ENCODE peak calls at places on chromosomes 12 and 14, in ten cellular contexts. A, L, P, U, W, B, T, E, J and G are unnamed samples.

GRCh38 chr12:131856366-131857097 is 28.3 kb downstream of the MMP17 start:
- DNase-seq in A (no peak), L (no peak), P (no peak), U (no peak), W (no peak), B (no peak), T (no peak), E (no peak), J (no peak), G (no peak)

GRCh38 chr12:127811988-127812387 is 455.0 kb upstream of the TMEM132C start:
- DNase-seq in A (no peak), L (no peak), P (peak), U (no peak), W (no peak), B (peak), T (no peak), E (no peak), J (no peak), G (no peak)

GRCh38 chr14:101128478-101129450 is 225.2 kb upstream of the RTL1 start:
- DNase-seq in A (peak), L (no peak), P (no peak), U (no peak), W (peak), B (no peak), T (peak), E (no peak), J (no peak), G (no peak)

GRCh38 chr14:64253672-64254071 is 40.5 kb downstream of the ESR2 start:
- DNase-seq in A (no peak), L (peak), P (no peak), U (peak), W (no peak), B (no peak), T (no peak), E (peak), J (no peak), G (no peak)

GRCh38 chr14:73383356-73383755 is 75.0 kb downstream of the NUMB start:
- DNase-seq in A (no peak), L (no peak), P (no peak), U (no peak), W (no peak), B (no peak), T (no peak), E (no peak), J (no peak), G (no peak)

GRCh38 chr12:111287125-111287900 is 81.6 kb downstream of the PHETA1 start:
- DNase-seq in A (no peak), L (no peak), P (no peak), U (no peak), W (no peak), B (no peak), T (no peak), E (no peak), J (no peak), G (no peak)

GRCh38 chr12:116199160-116199559 is 78.3 kb downstream of the MED13L start:
- DNase-seq in A (no peak), L (no peak), P (no peak), U (peak), W (no peak), B (no peak), T (no peak), E (no peak), J (no peak), G (no peak)

GRCh38 chr14:53536446-53536845 is 383.3 kb upstream of the DDHD1 start:
- DNase-seq in A (no peak), L (no peak), P (no peak), U (no peak), W (no peak), B (no peak), T (no peak), E (no peak), J (no peak), G (no peak)

GRCh38 chr12:50415899-50416479 is 15.3 kb downstream of the LARP4 start:
- DNase-seq in A (no peak), L (no peak), P (no peak), U (no peak), W (no peak), B (no peak), T (peak), E (no peak), J (no peak), G (no peak)

GRCh38 chr12:49903700-49904423 is at the start of gene FAIM2:
- DNase-seq in A (peak), L (no peak), P (peak), U (peak), W (peak), B (no peak), T (no peak), E (peak), J (no peak), G (no peak)

GRCh38 chr12:92596388-92596787 is 106.4 kb upstream of the PLEKHG7 start:
- DNase-seq in A (no peak), L (peak), P (no peak), U (peak), W (no peak), B (no peak), T (no peak), E (peak), J (no peak), G (no peak)

GRCh38 chr14:101124860-101125259 is 221.3 kb upstream of the RTL1 start:
- DNase-seq in A (no peak), L (no peak), P (no peak), U (no peak), W (peak), B (no peak), T (no peak), E (no peak), J (no peak), G (no peak)

GRCh38 chr12:101968770-101969169 is 91.4 kb downstream of the DRAM1 start:
- DNase-seq in A (no peak), L (no peak), P (no peak), U (no peak), W (no peak), B (no peak), T (no peak), E (no peak), J (no peak), G (no peak)

GRCh38 chr14:64338616-64339316 is 44.6 kb upstream of the ESR2 start:
- DNase-seq in A (peak), L (peak), P (peak), U (peak), W (peak), B (peak), T (peak), E (peak), J (peak), G (peak)

GRCh38 chr12:4734625-4735196 is 14.5 kb downstream of the GALNT8 start:
- DNase-seq in A (no peak), L (no peak), P (no peak), U (no peak), W (no peak), B (no peak), T (no peak), E (no peak), J (no peak), G (no peak)

GRCh38 chr12:75589801-75590200 is 78.4 kb upstream of the KRR1 start:
- DNase-seq in A (no peak), L (no peak), P (no peak), U (no peak), W (no peak), B (no peak), T (no peak), E (no peak), J (no peak), G (no peak)
- TF ChIP-seq CTCF in A (no peak), L (no peak), P (no peak), U (no peak), W (no peak), B (no peak), T (no peak), E (no peak), J (no peak), G (no peak)

DNA sequence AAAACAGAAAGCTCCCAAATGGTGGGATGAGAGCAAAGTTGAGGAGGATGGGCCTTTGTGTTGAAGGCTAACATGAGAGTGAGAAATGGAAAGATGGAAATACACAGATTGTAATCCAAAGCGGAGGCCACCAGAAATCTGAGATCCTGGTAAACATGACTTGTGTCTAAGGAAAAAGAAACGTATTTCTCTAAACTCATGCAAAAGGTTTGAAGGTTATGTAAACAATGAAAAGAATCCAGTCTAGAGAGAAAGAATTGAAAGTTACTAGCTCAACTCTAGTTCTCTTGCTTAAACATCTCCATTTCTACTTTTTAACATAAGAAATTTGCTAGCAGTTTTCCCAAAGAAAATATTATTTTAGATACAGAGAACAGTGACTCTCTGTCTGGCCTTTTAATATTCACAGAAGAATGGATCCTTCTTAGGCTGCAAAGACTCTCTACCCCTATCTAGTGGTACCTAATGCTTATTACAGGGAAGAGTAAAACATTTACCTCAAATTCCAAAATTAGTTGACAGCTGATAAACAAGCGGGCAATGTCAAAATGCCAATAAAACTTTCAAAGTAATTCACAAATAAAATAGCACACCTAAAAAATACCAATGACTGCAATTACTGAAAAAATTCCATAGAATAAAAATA is 75.8 kb upstream of the SOX5 start:
- DNase-seq in A (no peak), L (peak), P (no peak), U (peak), W (no peak), B (no peak), T (no peak), E (peak), J (no peak), G (no peak)
- TF ChIP-seq CTCF in A (no peak), L (peak), P (peak), U (peak), W (no peak), B (no peak), T (no peak), E (peak), J (no peak), G (peak)

DNA sequence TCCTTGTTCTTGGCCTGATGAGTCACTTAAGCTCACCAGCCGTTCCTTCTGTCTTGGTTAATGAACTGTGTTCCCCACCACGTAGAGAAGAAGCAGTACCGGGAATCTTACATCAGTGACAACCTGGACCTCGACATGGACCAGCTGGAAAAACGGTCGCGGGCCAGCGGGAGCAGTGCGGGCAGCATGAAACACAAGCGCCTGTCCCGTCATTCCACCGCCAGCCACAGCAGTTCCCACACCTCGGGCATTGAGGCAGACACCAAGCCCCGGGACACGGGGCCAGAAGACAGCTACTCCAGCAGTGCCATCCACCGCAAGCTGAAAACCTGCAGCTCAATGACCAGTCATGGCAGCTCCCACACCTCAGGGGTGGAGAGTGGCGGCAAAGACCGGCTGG is 68.3 kb downstream of the FRMD6 start:
- DNase-seq in A (no peak), L (no peak), P (no peak), U (no peak), W (no peak), B (no peak), T (no peak), E (no peak), J (no peak), G (no peak)
- TF ChIP-seq CTCF in A (no peak), L (no peak), P (no peak), U (no peak), W (no peak), B (no peak), T (no peak), E (no peak), J (no peak), G (no peak)

GRCh38 chr12:13986031-13986430 is 4.6 kb upstream of the GRIN2B start:
- DNase-seq in A (no peak), L (peak), P (no peak), U (no peak), W (no peak), B (no peak), T (no peak), E (no peak), J (no peak), G (no peak)
- TF ChIP-seq CTCF in A (no peak), L (no peak), P (no peak), U (no peak), W (no peak), B (no peak), T (no peak), E (no peak), J (no peak), G (no peak)

DNA sequence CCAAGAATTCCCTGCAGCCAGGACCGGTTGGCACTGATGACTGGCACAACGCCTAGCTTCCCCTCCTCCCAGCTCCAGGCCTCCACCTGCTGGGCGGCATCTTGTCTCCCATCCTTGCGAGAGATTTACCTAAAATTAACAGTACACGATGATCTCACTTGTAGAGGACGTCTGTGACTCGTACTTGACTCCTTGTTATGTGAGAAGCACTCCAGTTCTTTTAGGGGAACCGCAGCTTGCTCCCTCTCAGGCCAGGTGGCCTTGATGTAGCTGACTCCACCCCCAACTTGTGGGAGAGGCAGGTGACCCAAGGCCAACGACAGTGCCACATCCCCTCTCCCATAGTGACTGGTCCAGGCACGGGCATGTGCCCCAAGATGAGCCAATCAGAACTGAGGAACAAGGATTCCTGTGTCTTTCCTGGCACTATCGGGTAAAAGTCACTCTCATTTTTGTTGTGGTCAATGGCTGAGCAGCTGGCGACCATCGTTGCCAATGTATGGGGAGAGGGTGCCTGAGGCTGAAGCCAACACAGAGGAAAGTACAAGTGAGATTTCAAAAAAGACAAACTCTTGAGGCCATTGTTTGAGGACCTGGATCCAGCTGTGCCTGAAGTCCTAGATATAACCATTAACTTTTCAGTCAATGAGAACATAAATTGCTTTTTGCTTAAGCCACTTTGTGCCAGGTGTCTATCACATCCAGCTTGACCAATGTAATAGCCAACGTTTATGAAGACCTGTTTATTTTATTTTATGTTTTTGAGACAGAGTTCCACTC is 208.7 kb downstream of the RBM19 start:
- DNase-seq in A (no peak), L (peak), P (no peak), U (no peak), W (no peak), B (no peak), T (no peak), E (no peak), J (no peak), G (no peak)
- TF ChIP-seq CTCF in A (no peak), L (no peak), P (no peak), U (no peak), W (no peak), B (no peak), T (no peak), E (no peak), J (no peak), G (peak)